ENCODE peak calls at places on chromosomes 6 and 20, in ten cellular contexts. L is sigmoid colon, V is Panc1, Z is spleen, A is stomach, C is esophagus muscularis mucosa, Y is GM12878, I is breast epithelium, W is prostate gland, O is GM23338. T is an unnamed sample.

GRCh38 chr6:27687154-27688013 is 214.5 kb upstream of the ZNF184 start:
- DNase-seq in V (peak), C (no peak), Z (peak), A (peak), L (peak), I (peak), W (peak), O (peak), Y (peak), T (peak)

GRCh38 chr6:49548613-49549304 is 1.7 kb upstream of the C6orf141 start:
- DNase-seq in O (peak), I (no peak), A (no peak), W (no peak), V (no peak), Z (no peak), L (no peak), C (no peak), Y (no peak), T (no peak)

GRCh38 chr20:46408281-46408731 is 1.9 kb upstream of the ELMO2 start:
- DNase-seq in L (no peak), Y (no peak), A (no peak), V (no peak), W (no peak), O (no peak), I (no peak), C (peak), Z (no peak), T (no peak)

GRCh38 chr6:20464847-20465246 is 63.2 kb downstream of the E2F3 start:
- DNase-seq in V (no peak), W (no peak), O (no peak), L (no peak), C (no peak), A (no peak), I (no peak), Y (no peak), Z (no peak), T (no peak)

GRCh38 chr20:54293526-54293925 is 85.6 kb downstream of the PFDN4 start:
- DNase-seq in I (no peak), Y (no peak), C (no peak), O (no peak), Z (no peak), A (no peak), W (no peak), V (no peak), L (no peak), T (peak)

GRCh38 chr20:4563534-4563933 is 158.2 kb upstream of the PRND start:
- DNase-seq in I (no peak), V (no peak), Z (no peak), C (peak), A (no peak), L (no peak), Y (no peak), O (peak), W (no peak), T (peak)

GRCh38 chr6:159969921-159970320 is 1.0 kb downstream of the IGF2R start:
- DNase-seq in C (peak), A (peak), V (no peak), O (peak), Z (no peak), W (peak), Y (no peak), L (peak), I (peak), T (peak)

GRCh38 chr6:164039954-164040375 is 625.4 kb downstream of the QKI start:
- DNase-seq in Y (no peak), L (peak), V (no peak), Z (peak), C (no peak), I (no peak), A (peak), O (no peak), W (peak), T (peak)

GRCh38 chr6:7108964-7109836 is 1.4 kb downstream of the RREB1 start:
- DNase-seq in C (peak), Z (peak), W (peak), L (peak), V (no peak), I (peak), Y (no peak), A (peak), O (peak), T (peak)

GRCh38 chr20:44585042-44585968 is 2.9 kb downstream of the PKIG start:
- DNase-seq in O (peak), I (no peak), A (no peak), W (no peak), L (no peak), Z (no peak), V (no peak), Y (peak), C (no peak), T (no peak)
- TF ChIP-seq POLR2AphosphoS5 in O (no peak), I (no peak), A (no peak), W (no peak), L (no peak), Z (no peak), V (no peak), Y (no peak), C (peak), T (no peak)

DNA sequence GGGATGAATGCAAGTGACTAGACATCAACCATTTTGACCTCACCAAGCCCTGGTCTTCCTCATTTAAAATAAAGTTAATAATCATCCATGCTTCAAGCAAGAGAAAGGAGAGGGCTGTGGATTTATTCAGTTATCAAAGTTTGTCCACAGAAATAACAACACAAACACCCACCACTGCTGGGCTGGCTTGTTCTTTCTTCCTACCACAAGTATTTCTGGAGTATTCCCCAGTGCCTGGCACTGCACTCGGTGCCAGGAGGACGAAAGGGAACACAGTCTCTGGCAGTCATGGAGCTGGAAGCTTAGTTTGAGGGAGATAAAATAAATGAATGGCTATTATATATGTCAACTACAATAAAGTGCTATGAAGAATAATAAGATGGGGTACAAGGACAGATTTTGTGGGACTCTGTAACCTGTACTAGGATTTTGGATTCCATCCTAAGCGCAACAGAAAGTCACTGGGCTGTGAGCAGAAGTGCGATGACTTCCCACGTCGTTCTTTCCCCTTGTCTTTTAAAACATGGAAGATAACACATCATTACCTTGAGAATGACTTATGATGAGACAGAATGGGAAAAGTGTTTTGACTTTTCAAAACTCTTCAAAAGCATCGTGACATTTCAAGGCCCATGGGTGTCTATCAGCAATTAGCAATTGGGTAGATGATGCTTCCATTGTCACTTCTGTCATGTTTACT is 74.5 kb upstream of the TRAF3IP2 start:
- DNase-seq in L (no peak), I (peak), W (no peak), C (no peak), A (no peak), Y (no peak), V (no peak), O (no peak), Z (no peak), T (no peak)
- TF ChIP-seq POLR2AphosphoS5 in L (no peak), I (no peak), W (no peak), C (no peak), A (no peak), Y (no peak), V (no peak), O (no peak), Z (no peak), T (no peak)

DNA sequence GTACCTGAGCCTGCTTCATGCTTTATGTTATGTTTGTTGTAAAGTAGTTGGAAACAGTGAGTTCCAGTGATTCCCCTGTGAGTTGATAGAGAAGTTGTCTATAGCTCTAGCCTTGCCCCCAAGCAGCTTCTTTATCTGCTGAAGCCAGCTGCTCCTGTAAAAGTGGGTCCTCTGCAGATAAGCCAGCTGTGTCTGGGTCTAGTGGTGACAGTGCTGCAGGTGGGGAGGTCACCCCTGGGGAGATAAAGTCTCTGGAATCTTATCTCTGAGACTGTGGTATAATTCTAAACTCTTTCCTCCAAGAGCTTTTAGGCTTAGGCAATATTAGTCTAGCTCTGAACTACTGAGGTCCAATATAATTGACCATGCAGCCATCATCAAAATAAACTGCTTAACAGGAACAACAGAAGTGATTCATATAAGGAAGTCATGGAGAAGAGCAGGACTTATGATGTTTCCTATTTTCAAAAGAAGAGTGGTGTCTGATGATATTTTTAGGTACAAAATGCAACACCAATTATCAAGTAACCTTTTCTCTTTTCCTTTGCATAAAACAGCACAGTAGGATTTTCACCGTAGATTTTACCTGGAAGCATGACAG is 44.2 kb upstream of the TMEM217 start:
- DNase-seq in I (no peak), V (no peak), L (no peak), O (no peak), Z (no peak), C (no peak), A (no peak), Y (no peak), W (no peak), T (peak)
- TF ChIP-seq POLR2AphosphoS5 in I (no peak), V (no peak), L (no peak), O (no peak), Z (no peak), C (no peak), A (no peak), Y (no peak), W (no peak), T (no peak)

DNA sequence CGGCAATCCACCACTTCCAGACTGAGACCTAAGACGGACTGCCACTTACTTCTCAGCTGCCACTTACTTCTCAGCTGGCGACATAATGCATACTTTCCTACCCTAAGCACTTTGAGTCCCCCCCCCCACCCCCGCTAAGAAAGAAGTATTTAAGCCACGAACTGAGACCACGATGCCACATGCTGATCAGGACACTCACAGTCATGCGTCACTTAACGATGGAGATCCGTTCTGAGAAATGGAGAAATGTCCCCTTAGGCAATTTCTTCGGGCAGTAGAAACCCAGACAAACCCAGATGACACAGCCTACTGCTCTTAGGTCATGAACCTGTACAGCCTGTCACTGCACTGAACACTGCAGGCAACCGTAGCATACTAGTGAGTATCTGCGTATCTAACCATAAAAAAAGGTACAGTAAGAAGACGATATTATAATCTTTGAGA is 690 bp downstream of the IFNGR1 start:
- DNase-seq in L (peak), O (peak), Z (no peak), W (peak), A (no peak), Y (peak), C (peak), I (peak), V (peak), T (peak)
- TF ChIP-seq POLR2AphosphoS5 in L (no peak), O (no peak), Z (no peak), W (no peak), A (peak), Y (peak), C (no peak), I (no peak), V (no peak), T (no peak)

GRCh38 chr6:36610576-36611336 is 16.6 kb downstream of the SRSF3 start:
- DNase-seq in L (peak), O (no peak), Z (peak), I (no peak), V (no peak), W (no peak), A (no peak), C (no peak), Y (no peak), T (no peak)
- TF ChIP-seq POLR2AphosphoS5 in L (no peak), O (peak), Z (no peak), I (no peak), V (no peak), W (no peak), A (no peak), C (peak), Y (no peak), T (no peak)

DNA sequence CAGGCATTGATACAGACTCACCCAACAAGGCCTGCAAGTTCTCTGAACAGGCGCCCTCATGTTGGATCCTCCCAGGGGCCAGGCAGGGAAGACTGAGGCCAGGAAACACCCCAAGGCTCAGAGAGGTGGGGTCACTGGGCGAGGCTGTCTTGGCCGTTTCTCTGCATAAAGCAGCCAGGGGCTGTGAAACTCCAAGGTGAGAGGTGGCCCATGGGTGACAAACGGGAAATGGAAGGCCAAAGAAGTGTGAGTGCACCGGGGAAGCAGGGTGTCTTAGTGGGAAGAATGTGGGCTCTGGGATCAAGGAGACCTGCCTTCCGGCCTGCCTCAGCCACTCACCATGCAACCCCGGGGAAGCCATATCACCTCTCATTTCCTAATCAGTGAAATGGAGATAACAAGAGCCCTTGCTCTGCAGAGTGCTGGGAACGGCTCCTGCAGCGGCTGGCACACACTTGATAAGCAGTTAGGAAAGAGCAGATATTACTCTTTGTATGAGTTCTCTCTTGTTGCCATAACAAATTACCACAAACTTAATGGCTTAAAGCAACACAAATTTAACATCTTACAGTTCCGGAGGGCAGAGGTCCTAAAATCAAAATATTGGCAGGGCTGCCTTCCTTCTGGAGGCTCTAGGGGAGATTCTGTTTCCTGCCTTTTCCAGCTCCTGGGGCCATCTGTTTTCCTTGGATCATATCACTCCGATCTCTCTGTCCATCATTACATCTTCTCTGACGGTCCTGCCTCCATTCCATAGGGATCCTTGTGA is 168.6 kb downstream of the NFATC2 start:
- DNase-seq in V (no peak), W (no peak), Y (no peak), Z (peak), L (peak), A (peak), O (no peak), I (no peak), C (no peak), T (peak)
- TF ChIP-seq POLR2AphosphoS5 in V (no peak), W (no peak), Y (no peak), Z (no peak), L (no peak), A (peak), O (no peak), I (no peak), C (no peak), T (peak)

DNA sequence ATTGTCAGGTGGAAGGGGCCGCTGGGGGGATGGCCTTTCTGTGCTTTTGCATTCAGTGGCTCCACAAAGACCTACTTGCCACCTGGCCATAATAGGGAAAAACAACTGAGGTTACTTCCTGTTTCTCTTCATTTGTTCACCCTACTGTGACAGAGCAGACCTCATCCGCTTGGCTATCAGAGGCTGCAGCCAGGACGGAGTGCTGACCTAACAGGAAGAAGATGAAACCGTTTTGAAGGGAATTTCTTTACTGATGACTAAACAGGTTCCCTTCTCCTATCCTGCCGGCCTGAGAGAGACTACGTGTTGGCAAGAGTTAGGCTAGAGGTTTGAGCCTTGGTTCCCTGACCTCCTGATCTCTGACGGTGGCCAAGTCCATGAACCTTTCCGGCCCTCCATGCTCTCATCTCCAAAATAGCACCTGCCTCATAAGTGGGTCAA is 21.3 kb downstream of the PRR18 start:
- DNase-seq in Z (peak), C (no peak), W (no peak), I (no peak), Y (peak), O (peak), A (no peak), L (no peak), V (no peak), T (no peak)
- TF ChIP-seq POLR2AphosphoS5 in Z (no peak), C (no peak), W (no peak), I (no peak), Y (peak), O (no peak), A (no peak), L (no peak), V (no peak), T (no peak)

GRCh38 chr20:25249198-25249931 is 1.5 kb downstream of the PYGB start:
- DNase-seq in Y (no peak), C (no peak), O (no peak), L (no peak), I (peak), V (no peak), W (peak), Z (no peak), A (no peak), T (peak)
- TF ChIP-seq POLR2AphosphoS5 in Y (no peak), C (peak), O (no peak), L (no peak), I (no peak), V (no peak), W (no peak), Z (no peak), A (no peak), T (no peak)